ENCODE peak calls at places on chromosomes 3 and 15, in five cellular contexts. One of them, this sample, is unnamed.

GRCh38 chr3:187288176-187288893 is 3.2 kb downstream of the MASP1 start:
- DNase-seq in mesenchymal stem cell: no peak
- DNase-seq in mesenteric fat pad: no peak
- DNase-seq in NCI-H1694 treated with DMSO at 0.1 percent for 48 hours: no peak
- DNase-seq in fibroblast of the conjunctiva: no peak
- DNase-seq in this sample: no peak

GRCh38 chr3:100089802-100090668 is 24.3 kb downstream of the FILIP1L start:
- DNase-seq in mesenteric fat pad: no peak
- DNase-seq in NCI-H1694 treated with DMSO at 0.1 percent for 48 hours: no peak
- DNase-seq in mesenchymal stem cell: peak
- DNase-seq in fibroblast of the conjunctiva: peak
- DNase-seq in this sample: peak

GRCh38 chr3:180990494-180990893 is 958 bp upstream of the DNAJC19 start:
- DNase-seq in NCI-H1694 treated with DMSO at 0.1 percent for 48 hours: no peak
- DNase-seq in mesenchymal stem cell: no peak
- DNase-seq in fibroblast of the conjunctiva: no peak
- DNase-seq in mesenteric fat pad: no peak
- DNase-seq in this sample: no peak

GRCh38 chr15:35886765-35887164 is 340.8 kb upstream of the DPH6 start:
- DNase-seq in mesenchymal stem cell: no peak
- DNase-seq in mesenteric fat pad: no peak
- DNase-seq in NCI-H1694 treated with DMSO at 0.1 percent for 48 hours: no peak
- DNase-seq in fibroblast of the conjunctiva: peak
- DNase-seq in this sample: no peak

GRCh38 chr15:60520825-60521368 is 42.0 kb upstream of the ICE2 start:
- DNase-seq in NCI-H1694 treated with DMSO at 0.1 percent for 48 hours: peak
- DNase-seq in mesenteric fat pad: no peak
- DNase-seq in mesenchymal stem cell: peak
- DNase-seq in fibroblast of the conjunctiva: peak
- DNase-seq in this sample: peak

GRCh38 chr15:60070838-60071493 is 66.9 kb downstream of the FOXB1 start:
- DNase-seq in NCI-H1694 treated with DMSO at 0.1 percent for 48 hours: no peak
- DNase-seq in mesenchymal stem cell: peak
- DNase-seq in mesenteric fat pad: no peak
- DNase-seq in fibroblast of the conjunctiva: peak
- DNase-seq in this sample: peak

GRCh38 chr15:40032125-40032839 is 6.7 kb downstream of the SRP14 start:
- DNase-seq in mesenchymal stem cell: no peak
- DNase-seq in mesenteric fat pad: no peak
- DNase-seq in NCI-H1694 treated with DMSO at 0.1 percent for 48 hours: no peak
- DNase-seq in fibroblast of the conjunctiva: no peak
- DNase-seq in this sample: no peak

GRCh38 chr3:113695426-113695817 is 1.0 kb downstream of the USF3 start:
- DNase-seq in NCI-H1694 treated with DMSO at 0.1 percent for 48 hours: no peak
- DNase-seq in mesenchymal stem cell: no peak
- DNase-seq in fibroblast of the conjunctiva: no peak
- DNase-seq in mesenteric fat pad: no peak
- DNase-seq in this sample: no peak

GRCh38 chr15:74752486-74753395 is 4.1 kb downstream of the CYP1A2 start:
- DNase-seq in mesenteric fat pad: no peak
- DNase-seq in NCI-H1694 treated with DMSO at 0.1 percent for 48 hours: no peak
- DNase-seq in mesenchymal stem cell: no peak
- DNase-seq in fibroblast of the conjunctiva: no peak
- DNase-seq in this sample: no peak

GRCh38 chr15:62779041-62779810 is 263.3 kb upstream of the TPM1 start:
- DNase-seq in mesenteric fat pad: no peak
- DNase-seq in NCI-H1694 treated with DMSO at 0.1 percent for 48 hours: no peak
- DNase-seq in mesenchymal stem cell: peak
- DNase-seq in fibroblast of the conjunctiva: peak
- DNase-seq in this sample: no peak

GRCh38 chr3:126294211-126294801 is 62.9 kb downstream of the KLF15 start:
- DNase-seq in NCI-H1694 treated with DMSO at 0.1 percent for 48 hours: no peak
- DNase-seq in mesenchymal stem cell: no peak
- DNase-seq in fibroblast of the conjunctiva: no peak
- DNase-seq in mesenteric fat pad: no peak
- DNase-seq in this sample: no peak

GRCh38 chr3:38519651-38520050 is 23.5 kb downstream of the EXOG start:
- DNase-seq in NCI-H1694 treated with DMSO at 0.1 percent for 48 hours: no peak
- DNase-seq in fibroblast of the conjunctiva: no peak
- DNase-seq in mesenteric fat pad: no peak
- DNase-seq in mesenchymal stem cell: no peak
- DNase-seq in this sample: no peak

GRCh38 chr15:92809880-92810361 is 90.2 kb upstream of the CHD2 start:
- DNase-seq in fibroblast of the conjunctiva: no peak
- DNase-seq in mesenchymal stem cell: peak
- DNase-seq in mesenteric fat pad: no peak
- DNase-seq in NCI-H1694 treated with DMSO at 0.1 percent for 48 hours: peak
- DNase-seq in this sample: no peak

GRCh38 chr15:45177285-45177684 is 10.5 kb downstream of the SHF start:
- DNase-seq in NCI-H1694 treated with DMSO at 0.1 percent for 48 hours: no peak
- DNase-seq in mesenteric fat pad: no peak
- DNase-seq in mesenchymal stem cell: no peak
- DNase-seq in fibroblast of the conjunctiva: no peak
- DNase-seq in this sample: no peak

GRCh38 chr3:37150621-37151020 is 23.8 kb downstream of the LRRFIP2 start:
- DNase-seq in fibroblast of the conjunctiva: no peak
- DNase-seq in mesenchymal stem cell: no peak
- DNase-seq in NCI-H1694 treated with DMSO at 0.1 percent for 48 hours: no peak
- DNase-seq in mesenteric fat pad: no peak
- DNase-seq in this sample: no peak

GRCh38 chr3:59769132-59769531 is 719.3 kb upstream of the CFAP20DC start:
- DNase-seq in fibroblast of the conjunctiva: no peak
- DNase-seq in NCI-H1694 treated with DMSO at 0.1 percent for 48 hours: peak
- DNase-seq in mesenteric fat pad: no peak
- DNase-seq in mesenchymal stem cell: no peak
- DNase-seq in this sample: no peak

GRCh38 chr3:108289159-108289558 is 7.2 kb upstream of the HHLA2 start:
- DNase-seq in mesenchymal stem cell: no peak
- DNase-seq in mesenteric fat pad: no peak
- DNase-seq in NCI-H1694 treated with DMSO at 0.1 percent for 48 hours: no peak
- DNase-seq in fibroblast of the conjunctiva: no peak
- DNase-seq in this sample: no peak

GRCh38 chr15:59170295-59170881 is 36.3 kb upstream of the LDHAL6B start:
- DNase-seq in mesenchymal stem cell: peak
- DNase-seq in fibroblast of the conjunctiva: peak
- DNase-seq in NCI-H1694 treated with DMSO at 0.1 percent for 48 hours: no peak
- DNase-seq in mesenteric fat pad: no peak
- DNase-seq in this sample: peak

GRCh38 chr3:87025636-87026035 is 34.7 kb upstream of the VGLL3 start:
- DNase-seq in mesenteric fat pad: no peak
- DNase-seq in NCI-H1694 treated with DMSO at 0.1 percent for 48 hours: no peak
- DNase-seq in fibroblast of the conjunctiva: peak
- DNase-seq in mesenchymal stem cell: no peak
- DNase-seq in this sample: peak

GRCh38 chr3:43854916-43855315 is 164.2 kb downstream of the ABHD5 start:
- DNase-seq in NCI-H1694 treated with DMSO at 0.1 percent for 48 hours: no peak
- DNase-seq in fibroblast of the conjunctiva: no peak
- DNase-seq in mesenchymal stem cell: no peak
- DNase-seq in mesenteric fat pad: no peak
- DNase-seq in this sample: no peak

GRCh38 chr15:95958417-95958816 is 372.1 kb upstream of the NR2F2 start:
- DNase-seq in NCI-H1694 treated with DMSO at 0.1 percent for 48 hours: no peak
- DNase-seq in mesenchymal stem cell: no peak
- DNase-seq in mesenteric fat pad: no peak
- DNase-seq in fibroblast of the conjunctiva: no peak
- DNase-seq in this sample: no peak

GRCh38 chr3:182729903-182730674 is 63.2 kb upstream of the ATP11B start:
- DNase-seq in mesenteric fat pad: no peak
- DNase-seq in NCI-H1694 treated with DMSO at 0.1 percent for 48 hours: no peak
- DNase-seq in fibroblast of the conjunctiva: no peak
- DNase-seq in mesenchymal stem cell: no peak
- DNase-seq in this sample: no peak

GRCh38 chr3:157285966-157286365 is 126.0 kb upstream of the CCNL1 start:
- DNase-seq in fibroblast of the conjunctiva: no peak
- DNase-seq in mesenchymal stem cell: no peak
- DNase-seq in NCI-H1694 treated with DMSO at 0.1 percent for 48 hours: no peak
- DNase-seq in mesenteric fat pad: no peak
- DNase-seq in this sample: no peak

GRCh38 chr3:172467170-172467824 is 19.0 kb upstream of the GHSR start:
- DNase-seq in NCI-H1694 treated with DMSO at 0.1 percent for 48 hours: no peak
- DNase-seq in fibroblast of the conjunctiva: no peak
- DNase-seq in mesenchymal stem cell: peak
- DNase-seq in mesenteric fat pad: no peak
- DNase-seq in this sample: peak

GRCh38 chr3:196327405-196327804 is 9.4 kb upstream of the DYNLT2B start:
- DNase-seq in fibroblast of the conjunctiva: no peak
- DNase-seq in NCI-H1694 treated with DMSO at 0.1 percent for 48 hours: no peak
- DNase-seq in mesenteric fat pad: peak
- DNase-seq in mesenchymal stem cell: no peak
- DNase-seq in this sample: no peak

GRCh38 chr3:32421991-32422859 is 30.6 kb downstream of the CMTM7 start:
- DNase-seq in fibroblast of the conjunctiva: peak
- DNase-seq in NCI-H1694 treated with DMSO at 0.1 percent for 48 hours: no peak
- DNase-seq in mesenteric fat pad: peak
- DNase-seq in mesenchymal stem cell: peak
- DNase-seq in this sample: peak

GRCh38 chr3:25783661-25784512 is 644 bp upstream of the NGLY1 start:
- DNase-seq in mesenteric fat pad: no peak
- DNase-seq in mesenchymal stem cell: peak
- DNase-seq in NCI-H1694 treated with DMSO at 0.1 percent for 48 hours: peak
- DNase-seq in fibroblast of the conjunctiva: no peak
- DNase-seq in this sample: no peak

GRCh38 chr15:98444067-98444600 is 204.2 kb upstream of the IGF1R start:
- DNase-seq in NCI-H1694 treated with DMSO at 0.1 percent for 48 hours: no peak
- DNase-seq in fibroblast of the conjunctiva: no peak
- DNase-seq in mesenchymal stem cell: no peak
- DNase-seq in mesenteric fat pad: no peak
- DNase-seq in this sample: no peak

GRCh38 chr15:75368689-75369239 is 357 bp upstream of the MAN2C1 start:
- DNase-seq in mesenteric fat pad: no peak
- DNase-seq in mesenchymal stem cell: peak
- DNase-seq in NCI-H1694 treated with DMSO at 0.1 percent for 48 hours: no peak
- DNase-seq in fibroblast of the conjunctiva: no peak
- DNase-seq in this sample: no peak

GRCh38 chr3:44184319-44184953 is 57.2 kb upstream of the TOPAZ1 start:
- DNase-seq in NCI-H1694 treated with DMSO at 0.1 percent for 48 hours: peak
- DNase-seq in fibroblast of the conjunctiva: no peak
- DNase-seq in mesenteric fat pad: no peak
- DNase-seq in mesenchymal stem cell: no peak
- DNase-seq in this sample: no peak

GRCh38 chr3:11434017-11434526 is 161.9 kb downstream of the ATG7 start:
- DNase-seq in fibroblast of the conjunctiva: peak
- DNase-seq in mesenteric fat pad: no peak
- DNase-seq in NCI-H1694 treated with DMSO at 0.1 percent for 48 hours: no peak
- DNase-seq in mesenchymal stem cell: peak
- DNase-seq in this sample: peak

GRCh38 chr3:124053871-124054270 is 61.9 kb upstream of the ROPN1 start:
- DNase-seq in fibroblast of the conjunctiva: no peak
- DNase-seq in mesenteric fat pad: no peak
- DNase-seq in NCI-H1694 treated with DMSO at 0.1 percent for 48 hours: no peak
- DNase-seq in mesenchymal stem cell: no peak
- DNase-seq in this sample: no peak

GRCh38 chr3:46276497-46277099 is 34.3 kb downstream of the CCR3 start:
- DNase-seq in mesenteric fat pad: no peak
- DNase-seq in fibroblast of the conjunctiva: no peak
- DNase-seq in mesenchymal stem cell: peak
- DNase-seq in NCI-H1694 treated with DMSO at 0.1 percent for 48 hours: no peak
- DNase-seq in this sample: no peak

GRCh38 chr3:146200461-146201220 is 39.7 kb upstream of the PLOD2 start:
- DNase-seq in mesenchymal stem cell: no peak
- DNase-seq in fibroblast of the conjunctiva: no peak
- DNase-seq in NCI-H1694 treated with DMSO at 0.1 percent for 48 hours: no peak
- DNase-seq in mesenteric fat pad: no peak
- DNase-seq in this sample: no peak

GRCh38 chr3:16249336-16249735 is 15.4 kb downstream of the DPH3 start:
- DNase-seq in mesenchymal stem cell: peak
- DNase-seq in NCI-H1694 treated with DMSO at 0.1 percent for 48 hours: no peak
- DNase-seq in mesenteric fat pad: no peak
- DNase-seq in fibroblast of the conjunctiva: no peak
- DNase-seq in this sample: no peak

GRCh38 chr3:187946031-187946691 is 200.9 kb upstream of the BCL6 start:
- DNase-seq in mesenteric fat pad: no peak
- DNase-seq in NCI-H1694 treated with DMSO at 0.1 percent for 48 hours: no peak
- DNase-seq in mesenchymal stem cell: peak
- DNase-seq in fibroblast of the conjunctiva: peak
- DNase-seq in this sample: no peak

GRCh38 chr3:149969110-149969944 is 1.4 kb downstream of the PFN2 start:
- DNase-seq in NCI-H1694 treated with DMSO at 0.1 percent for 48 hours: peak
- DNase-seq in mesenchymal stem cell: peak
- DNase-seq in fibroblast of the conjunctiva: peak
- DNase-seq in mesenteric fat pad: no peak
- DNase-seq in this sample: peak

GRCh38 chr3:52534281-52535183 is 875 bp upstream of the NT5DC2 start:
- DNase-seq in NCI-H1694 treated with DMSO at 0.1 percent for 48 hours: peak
- DNase-seq in fibroblast of the conjunctiva: no peak
- DNase-seq in mesenteric fat pad: no peak
- DNase-seq in mesenchymal stem cell: no peak
- DNase-seq in this sample: no peak